ENCODE peak calls at places on chromosomes 12 and 14, in nine cellular contexts. X is HCT116, M is body of pancreas, W is suprapubic skin, V is spleen, F is A549, C is uterus, U is endothelial cell of umbilical vein, Q is ovary. S is an unnamed sample.

GRCh38 chr12:1769809-1770494 is 50.4 kb upstream of the LRTM2 start:
- DNase-seq in Q (no peak), X (no peak), F (no peak), C (no peak), U (no peak), M (no peak), W (no peak), V (no peak), S (no peak)

GRCh38 chr12:110579239-110579888 is 3.8 kb downstream of the PPTC7 start:
- DNase-seq in W (no peak), X (no peak), M (no peak), V (no peak), Q (no peak), F (no peak), U (no peak), C (no peak), S (no peak)

GRCh38 chr12:607541-608001 is 55.7 kb downstream of the NINJ2 start:
- DNase-seq in X (no peak), M (peak; percentile 27), W (no peak), V (no peak), U (peak; percentile 88), C (no peak), F (no peak), Q (no peak), S (peak; percentile 16)

GRCh38 chr12:29198901-29199300 is 49.8 kb downstream of the FAR2 start:
- DNase-seq in C (no peak), M (no peak), F (no peak), X (no peak), Q (no peak), V (no peak), U (no peak), W (no peak), S (no peak)

GRCh38 chr14:97930191-97930590 is 1133.0 kb downstream of the VRK1 start:
- DNase-seq in X (no peak), C (no peak), M (no peak), V (no peak), U (no peak), Q (no peak), F (no peak), W (no peak), S (no peak)

GRCh38 chr12:132270969-132271754 is 58.2 kb downstream of the GALNT9 start:
- DNase-seq in Q (no peak), U (no peak), M (no peak), V (no peak), C (no peak), X (no peak), F (no peak), W (no peak), S (no peak)

GRCh38 chr12:51473947-51474346 is 49.3 kb downstream of the SLC4A8 start:
- DNase-seq in M (no peak), Q (no peak), C (no peak), X (no peak), W (no peak), F (no peak), V (no peak), U (no peak), S (no peak)

GRCh38 chr14:64801800-64802199 is 77.9 kb downstream of the SPTB start:
- DNase-seq in V (no peak), F (peak; percentile 48), X (no peak), M (peak; percentile 29), Q (no peak), C (no peak), W (no peak), U (peak; percentile 21), S (no peak)

GRCh38 chr12:2283480-2283879 is 230.7 kb downstream of the CACNA1C start:
- DNase-seq in V (no peak), F (no peak), Q (no peak), U (no peak), M (no peak), C (no peak), W (no peak), X (no peak), S (no peak)

GRCh38 chr12:94718114-94718513 is 67.8 kb upstream of the TMCC3 start:
- DNase-seq in V (no peak), Q (no peak), C (no peak), M (no peak), X (no peak), W (no peak), F (no peak), U (peak; percentile 60), S (no peak)

GRCh38 chr14:76904100-76904739 is 78.0 kb downstream of the LRRC74A start:
- DNase-seq in C (peak; percentile 72), Q (peak; percentile 52), M (no peak), V (no peak), F (no peak), X (no peak), W (no peak), U (no peak), S (no peak)

GRCh38 chr14:68482018-68482417 is 310.8 kb downstream of the ZFP36L1 start:
- DNase-seq in M (no peak), F (no peak), U (no peak), W (no peak), X (no peak), C (no peak), Q (no peak), V (no peak), S (no peak)

DNA sequence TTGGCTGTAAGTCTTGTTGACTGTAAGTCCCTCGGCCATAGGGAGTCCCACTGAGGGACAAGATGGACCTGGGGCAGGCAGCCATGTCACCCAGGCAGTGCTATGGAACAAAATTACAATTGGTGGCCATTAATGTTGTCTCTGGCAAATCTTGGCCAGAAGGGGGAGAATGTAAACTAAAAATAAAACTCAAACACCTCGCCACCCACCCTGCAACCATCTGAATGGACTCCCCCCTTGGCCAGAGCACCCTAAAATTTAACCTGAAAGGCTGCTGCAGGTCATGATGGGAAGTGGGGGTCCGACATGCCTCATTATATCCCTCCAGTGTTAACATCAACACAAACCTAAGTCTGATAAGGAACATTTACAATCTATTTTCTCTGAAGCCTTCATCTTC is 8.2 kb downstream of the SLC22A17 start:
- DNase-seq in U (no peak), M (no peak), F (no peak), Q (no peak), V (no peak), W (no peak), C (no peak), X (no peak), S (no peak)
- TF ChIP-seq CTCF in U (no peak), M (no peak), F (no peak), Q (no peak), V (no peak), W (no peak), C (no peak), X (peak; percentile 12), S (no peak)

DNA sequence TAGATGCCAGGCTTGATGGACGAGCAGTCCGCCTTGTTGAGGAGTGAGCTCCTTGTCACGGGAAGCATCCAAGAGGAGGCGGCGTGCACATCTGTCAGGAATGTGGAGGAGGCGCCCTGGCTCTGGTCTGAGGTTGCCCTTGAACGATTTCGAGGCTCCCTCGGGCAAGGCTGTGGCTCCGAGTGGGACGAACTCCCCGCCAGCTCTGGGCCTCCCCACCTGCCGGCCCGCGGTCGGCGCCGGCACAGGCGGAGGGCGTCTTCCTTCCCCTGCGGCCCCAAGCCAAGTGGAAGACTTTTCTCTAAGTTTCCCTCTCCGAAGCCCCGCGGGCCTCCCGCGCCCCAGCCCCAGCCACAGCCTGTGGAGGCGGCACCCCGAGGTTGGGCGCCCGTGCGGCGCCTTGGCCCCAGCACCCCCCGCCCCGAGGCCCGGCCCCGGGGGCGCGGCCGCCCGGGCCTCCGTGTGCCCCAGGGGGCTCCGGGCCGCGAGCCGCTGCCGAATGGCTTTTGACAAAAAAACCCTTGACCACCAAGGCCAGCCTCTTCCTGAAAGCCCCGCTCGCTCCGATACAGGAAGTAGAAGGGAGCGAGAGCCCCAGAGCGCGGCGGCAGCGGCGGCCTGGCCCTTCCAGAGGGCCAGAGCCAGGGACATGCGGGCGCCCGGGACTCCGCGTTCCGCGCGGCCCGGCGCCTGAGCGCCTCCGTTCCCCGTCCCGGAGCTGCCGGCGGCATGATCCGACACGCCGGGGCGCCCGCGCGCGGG is at the start of gene RIN3:
- DNase-seq in X (no peak), V (peak; percentile 94), M (no peak), F (peak; percentile 46), W (peak; percentile 82), C (peak; percentile 53), Q (peak; percentile 50), U (peak; percentile 48), S (no peak)
- TF ChIP-seq POLR2A in X (no peak), V (peak; percentile 62), M (no peak), F (peak; percentile 0), W (no peak), C (no peak), Q (peak; percentile 30), U (peak; percentile 65), S (no peak)

GRCh38 chr12:130053641-130054040 is 108.6 kb upstream of the FZD10 start:
- DNase-seq in Q (no peak), W (no peak), U (no peak), F (peak; percentile 19), V (peak; percentile 64), M (no peak), X (no peak), C (no peak), S (no peak)

GRCh38 chr12:130054803-130055202 is 107.5 kb upstream of the FZD10 start:
- DNase-seq in V (no peak), C (no peak), X (no peak), M (no peak), W (no peak), Q (no peak), U (no peak), F (no peak), S (no peak)

GRCh38 chr12:130051900-130052299 is 110.4 kb upstream of the FZD10 start:
- DNase-seq in C (no peak), U (no peak), Q (no peak), V (peak; percentile 9), F (no peak), M (no peak), X (no peak), W (no peak), S (no peak)

GRCh38 chr12:130044991-130045621 is 117.2 kb upstream of the FZD10 start:
- DNase-seq in C (no peak), W (no peak), F (no peak), U (no peak), M (no peak), V (no peak), Q (no peak), X (no peak), S (no peak)

DNA sequence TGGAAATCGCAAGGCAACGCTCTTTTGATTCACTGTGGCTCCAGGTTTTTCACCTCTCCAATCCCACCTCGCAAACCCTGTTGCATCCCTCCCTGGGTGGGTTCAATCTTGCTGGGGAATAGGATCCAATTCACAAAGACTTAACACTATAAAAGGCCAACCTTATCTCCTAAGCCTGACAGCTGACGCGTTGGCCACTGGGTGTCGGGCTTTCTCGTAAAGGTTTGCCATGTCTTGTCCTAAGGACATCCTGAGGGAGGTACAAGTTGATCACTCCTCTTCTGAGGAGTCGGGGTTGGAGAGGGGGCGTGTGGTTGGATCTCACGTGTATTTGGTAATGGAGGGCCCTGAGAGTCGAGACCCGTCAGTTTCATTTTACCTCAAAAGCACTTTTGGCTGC is 112.6 kb upstream of the FZD10 start:
- DNase-seq in F (no peak), W (no peak), U (no peak), X (no peak), M (no peak), Q (no peak), C (no peak), V (peak; percentile 35), S (no peak)
- TF ChIP-seq CTCF in F (no peak), W (no peak), U (no peak), X (no peak), M (no peak), Q (no peak), C (no peak), V (no peak), S (no peak)

DNA sequence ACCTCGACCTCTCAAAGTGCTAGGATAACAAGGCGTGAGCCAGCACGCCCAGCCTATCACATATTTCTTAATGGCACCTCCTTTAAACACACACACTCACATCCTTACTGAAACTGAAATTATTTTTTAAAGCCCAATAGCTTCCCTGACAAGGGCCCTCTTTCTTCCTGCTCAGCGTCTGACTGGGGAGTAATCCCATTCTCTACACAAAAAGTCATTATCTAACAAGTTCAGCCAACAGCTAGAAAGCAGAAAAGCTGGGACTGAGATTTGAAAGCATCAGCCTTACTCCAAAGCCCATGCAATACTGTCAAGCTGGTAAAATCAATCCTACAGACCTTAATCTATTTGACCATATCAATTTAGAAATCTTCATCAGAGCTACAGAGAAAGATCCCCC is 10.0 kb upstream of the AICDA start:
- DNase-seq in V (no peak), F (no peak), C (no peak), X (no peak), U (no peak), W (no peak), Q (no peak), M (no peak), S (no peak)
- TF ChIP-seq POLR2A in V (no peak), F (no peak), C (no peak), X (no peak), U (no peak), W (no peak), Q (no peak), M (no peak), S (no peak)

S was measured in tibial nerve.